ENCODE peak calls at places on chromosomes 4 and X, in six cellular contexts. One of them, this sample, is unnamed.

GRCh38 chr4:123120473-123120872 is 198.1 kb upstream of the NUDT6 start:
- DNase-seq in hepatocyte: no peak
- DNase-seq in heart left ventricle: no peak
- DNase-seq in esophagus muscularis mucosa: no peak
- DNase-seq in endothelial cell: no peak
- DNase-seq in fibroblast of pulmonary artery: peak; percentile 45
- DNase-seq in this sample: no peak

GRCh38 chrX:153537526-153538295 is 20.3 kb downstream of the ATP2B3 start:
- DNase-seq in hepatocyte: no peak
- DNase-seq in endothelial cell: no peak
- DNase-seq in heart left ventricle: no peak
- DNase-seq in esophagus muscularis mucosa: no peak
- DNase-seq in fibroblast of pulmonary artery: no peak
- DNase-seq in this sample: no peak

GRCh38 chr4:176236909-176237308 is 32.1 kb downstream of the ASB5 start:
- DNase-seq in esophagus muscularis mucosa: no peak
- DNase-seq in endothelial cell: no peak
- DNase-seq in hepatocyte: peak; percentile 8
- DNase-seq in fibroblast of pulmonary artery: no peak
- DNase-seq in heart left ventricle: no peak
- DNase-seq in this sample: no peak

GRCh38 chrX:100410083-100410590 is at the start of gene PCDH19:
- DNase-seq in endothelial cell: peak; percentile 58
- DNase-seq in heart left ventricle: peak; percentile 54
- DNase-seq in fibroblast of pulmonary artery: peak; percentile 62
- DNase-seq in esophagus muscularis mucosa: no peak
- DNase-seq in hepatocyte: peak; percentile 81
- DNase-seq in this sample: peak; percentile 15

GRCh38 chr4:39635023-39635422 is 3.6 kb downstream of the SMIM14 start:
- DNase-seq in fibroblast of pulmonary artery: no peak
- DNase-seq in hepatocyte: peak; percentile 30
- DNase-seq in heart left ventricle: no peak
- DNase-seq in esophagus muscularis mucosa: no peak
- DNase-seq in endothelial cell: no peak
- DNase-seq in this sample: no peak

GRCh38 chr4:38565271-38566199 is 98.5 kb upstream of the KLF3 start:
- DNase-seq in fibroblast of pulmonary artery: peak; percentile 60
- DNase-seq in heart left ventricle: peak; percentile 31
- DNase-seq in esophagus muscularis mucosa: no peak
- DNase-seq in endothelial cell: no peak
- DNase-seq in hepatocyte: no peak
- DNase-seq in this sample: no peak

GRCh38 chr4:145501051-145501660 is 19.5 kb downstream of the SMAD1 start:
- DNase-seq in hepatocyte: no peak
- DNase-seq in heart left ventricle: no peak
- DNase-seq in esophagus muscularis mucosa: no peak
- DNase-seq in endothelial cell: no peak
- DNase-seq in fibroblast of pulmonary artery: no peak
- DNase-seq in this sample: peak; percentile 26

GRCh38 chrX:56564921-56565861 is 1.8 kb downstream of the UBQLN2 start:
- DNase-seq in endothelial cell: no peak
- DNase-seq in esophagus muscularis mucosa: no peak
- DNase-seq in fibroblast of pulmonary artery: peak; percentile 3
- DNase-seq in hepatocyte: peak; percentile 4
- DNase-seq in heart left ventricle: no peak
- DNase-seq in this sample: no peak

GRCh38 chr4:167234388-167234881 is at the start of gene SPOCK3:
- DNase-seq in esophagus muscularis mucosa: no peak
- DNase-seq in endothelial cell: peak; percentile 46
- DNase-seq in fibroblast of pulmonary artery: peak; percentile 48
- DNase-seq in heart left ventricle: peak; percentile 48
- DNase-seq in hepatocyte: peak; percentile 70
- DNase-seq in this sample: no peak

GRCh38 chr4:154743683-154744340 is at the start of gene LRAT:
- DNase-seq in endothelial cell: peak; percentile 62
- DNase-seq in esophagus muscularis mucosa: no peak
- DNase-seq in fibroblast of pulmonary artery: no peak
- DNase-seq in heart left ventricle: peak; percentile 28
- DNase-seq in hepatocyte: peak; percentile 85
- DNase-seq in this sample: peak; percentile 35

GRCh38 chr4:168569066-168569908 is 72.4 kb downstream of the PALLD start:
- DNase-seq in endothelial cell: peak; percentile 59
- DNase-seq in fibroblast of pulmonary artery: no peak
- DNase-seq in heart left ventricle: peak; percentile 66
- DNase-seq in hepatocyte: peak; percentile 76
- DNase-seq in esophagus muscularis mucosa: no peak
- DNase-seq in this sample: no peak

GRCh38 chr4:184851200-184851541 is 25.4 kb upstream of the ACSL1 start:
- DNase-seq in endothelial cell: no peak
- DNase-seq in heart left ventricle: no peak
- DNase-seq in fibroblast of pulmonary artery: peak; percentile 67
- DNase-seq in esophagus muscularis mucosa: no peak
- DNase-seq in hepatocyte: no peak
- DNase-seq in this sample: peak; percentile 40

GRCh38 chr4:14196141-14196540 is 568.6 kb upstream of the BOD1L1 start:
- DNase-seq in heart left ventricle: peak; percentile 38
- DNase-seq in endothelial cell: peak; percentile 75
- DNase-seq in esophagus muscularis mucosa: no peak
- DNase-seq in fibroblast of pulmonary artery: peak; percentile 84
- DNase-seq in hepatocyte: peak; percentile 82
- DNase-seq in this sample: no peak

GRCh38 chr4:149194061-149194460 is 621.6 kb downstream of the IQCM start:
- DNase-seq in heart left ventricle: no peak
- DNase-seq in hepatocyte: no peak
- DNase-seq in fibroblast of pulmonary artery: no peak
- DNase-seq in endothelial cell: no peak
- DNase-seq in esophagus muscularis mucosa: no peak
- DNase-seq in this sample: no peak

GRCh38 chr4:141654098-141654497 is 17.7 kb downstream of the IL15 start:
- DNase-seq in heart left ventricle: peak; percentile 44
- DNase-seq in endothelial cell: peak; percentile 70
- DNase-seq in fibroblast of pulmonary artery: peak; percentile 90
- DNase-seq in hepatocyte: peak; percentile 36
- DNase-seq in esophagus muscularis mucosa: no peak
- DNase-seq in this sample: no peak

GRCh38 chrX:20414781-20415445 is 148.2 kb upstream of the RPS6KA3 start:
- DNase-seq in heart left ventricle: no peak
- DNase-seq in endothelial cell: no peak
- DNase-seq in esophagus muscularis mucosa: no peak
- DNase-seq in hepatocyte: no peak
- DNase-seq in fibroblast of pulmonary artery: no peak
- DNase-seq in this sample: no peak

GRCh38 chr4:1760521-1761001 is 32.5 kb upstream of the FGFR3 start:
- DNase-seq in hepatocyte: no peak
- DNase-seq in endothelial cell: no peak
- DNase-seq in fibroblast of pulmonary artery: no peak
- DNase-seq in heart left ventricle: no peak
- DNase-seq in esophagus muscularis mucosa: no peak
- DNase-seq in this sample: no peak

GRCh38 chrX:110108381-110108796 is 105.5 kb downstream of the TMEM164 start:
- DNase-seq in endothelial cell: no peak
- DNase-seq in fibroblast of pulmonary artery: peak; percentile 79
- DNase-seq in hepatocyte: no peak
- DNase-seq in heart left ventricle: no peak
- DNase-seq in esophagus muscularis mucosa: no peak
- DNase-seq in this sample: no peak

GRCh38 chr4:150628073-150628472 is 46.1 kb downstream of the MAB21L2 start:
- DNase-seq in hepatocyte: no peak
- DNase-seq in heart left ventricle: no peak
- DNase-seq in endothelial cell: no peak
- DNase-seq in fibroblast of pulmonary artery: no peak
- DNase-seq in esophagus muscularis mucosa: no peak
- DNase-seq in this sample: no peak

GRCh38 chr4:5772528-5773270 is 61.7 kb downstream of the EVC start:
- DNase-seq in endothelial cell: no peak
- DNase-seq in fibroblast of pulmonary artery: no peak
- DNase-seq in esophagus muscularis mucosa: no peak
- DNase-seq in heart left ventricle: no peak
- DNase-seq in hepatocyte: no peak
- DNase-seq in this sample: no peak

GRCh38 chr4:5773271-5773555 is 62.2 kb downstream of the EVC start:
- DNase-seq in fibroblast of pulmonary artery: peak; percentile 26
- DNase-seq in heart left ventricle: no peak
- DNase-seq in hepatocyte: no peak
- DNase-seq in esophagus muscularis mucosa: no peak
- DNase-seq in endothelial cell: no peak
- DNase-seq in this sample: no peak

GRCh38 chr4:5776510-5776909 is 65.5 kb downstream of the EVC start:
- DNase-seq in fibroblast of pulmonary artery: no peak
- DNase-seq in endothelial cell: no peak
- DNase-seq in esophagus muscularis mucosa: no peak
- DNase-seq in hepatocyte: no peak
- DNase-seq in heart left ventricle: no peak
- DNase-seq in this sample: no peak

GRCh38 chr4:5770051-5770450 is 59.0 kb downstream of the EVC start:
- DNase-seq in esophagus muscularis mucosa: no peak
- DNase-seq in fibroblast of pulmonary artery: no peak
- DNase-seq in heart left ventricle: no peak
- DNase-seq in endothelial cell: no peak
- DNase-seq in hepatocyte: no peak
- DNase-seq in this sample: no peak

DNA sequence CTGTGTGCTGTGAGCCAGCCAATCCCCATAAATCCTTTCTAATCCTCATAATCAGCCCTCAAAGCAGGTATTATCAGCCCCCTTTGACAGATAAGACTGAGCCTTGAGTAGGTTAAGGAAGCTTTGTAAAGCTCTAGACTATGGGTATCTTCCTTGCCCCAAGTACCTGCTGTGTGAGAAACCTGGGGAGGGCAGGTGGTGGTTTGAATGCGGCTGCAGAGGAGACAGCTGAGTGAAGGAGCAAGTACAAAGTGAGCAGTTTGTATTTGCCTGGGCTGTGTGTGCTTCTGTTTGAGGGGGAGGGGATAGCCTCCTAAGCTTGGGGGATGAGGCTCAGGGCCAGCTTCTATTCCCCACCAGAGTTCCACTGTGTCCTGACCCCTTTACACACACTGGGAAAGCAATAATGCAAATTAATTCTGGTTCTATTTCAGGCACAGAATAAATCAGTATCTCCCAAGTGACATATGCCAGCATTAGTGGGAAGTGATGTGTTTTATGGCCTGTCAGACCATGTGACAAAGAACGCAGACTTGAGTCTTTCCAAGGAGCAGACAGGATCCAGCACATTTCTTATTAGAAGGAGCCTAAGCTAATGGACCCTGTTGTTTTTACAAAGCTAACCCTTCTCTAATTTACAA is 63.5 kb downstream of the EVC start:
- DNase-seq in heart left ventricle: no peak
- DNase-seq in esophagus muscularis mucosa: no peak
- DNase-seq in endothelial cell: no peak
- DNase-seq in hepatocyte: no peak
- DNase-seq in fibroblast of pulmonary artery: no peak
- DNase-seq in this sample: no peak
- TF ChIP-seq CTCF in heart left ventricle: no peak
- TF ChIP-seq CTCF in esophagus muscularis mucosa: no peak
- TF ChIP-seq CTCF in endothelial cell: no peak
- TF ChIP-seq CTCF in hepatocyte: no peak
- TF ChIP-seq CTCF in fibroblast of pulmonary artery: no peak
- TF ChIP-seq CTCF in this sample: no peak

GRCh38 chr4:125319311-125319710 is 4.6 kb downstream of the FAT4 start:
- DNase-seq in heart left ventricle: no peak
- DNase-seq in endothelial cell: no peak
- DNase-seq in esophagus muscularis mucosa: no peak
- DNase-seq in hepatocyte: no peak
- DNase-seq in fibroblast of pulmonary artery: peak; percentile 32
- DNase-seq in this sample: no peak

GRCh38 chr4:125316781-125317525 is 2.2 kb downstream of the FAT4 start:
- DNase-seq in heart left ventricle: peak; percentile 53
- DNase-seq in hepatocyte: peak; percentile 40
- DNase-seq in fibroblast of pulmonary artery: peak; percentile 37
- DNase-seq in esophagus muscularis mucosa: no peak
- DNase-seq in endothelial cell: peak; percentile 26
- DNase-seq in this sample: peak; percentile 18

GRCh38 chr4:125315571-125316390 is 1.0 kb downstream of the FAT4 start:
- DNase-seq in heart left ventricle: peak; percentile 66
- DNase-seq in esophagus muscularis mucosa: no peak
- DNase-seq in hepatocyte: peak; percentile 79
- DNase-seq in endothelial cell: peak; percentile 65
- DNase-seq in fibroblast of pulmonary artery: peak; percentile 62
- DNase-seq in this sample: peak; percentile 24

GRCh38 chr4:125316391-125316780 is 1.6 kb downstream of the FAT4 start:
- DNase-seq in endothelial cell: peak; percentile 25
- DNase-seq in heart left ventricle: peak; percentile 47
- DNase-seq in esophagus muscularis mucosa: no peak
- DNase-seq in hepatocyte: peak; percentile 57
- DNase-seq in fibroblast of pulmonary artery: peak; percentile 45
- DNase-seq in this sample: no peak

DNA sequence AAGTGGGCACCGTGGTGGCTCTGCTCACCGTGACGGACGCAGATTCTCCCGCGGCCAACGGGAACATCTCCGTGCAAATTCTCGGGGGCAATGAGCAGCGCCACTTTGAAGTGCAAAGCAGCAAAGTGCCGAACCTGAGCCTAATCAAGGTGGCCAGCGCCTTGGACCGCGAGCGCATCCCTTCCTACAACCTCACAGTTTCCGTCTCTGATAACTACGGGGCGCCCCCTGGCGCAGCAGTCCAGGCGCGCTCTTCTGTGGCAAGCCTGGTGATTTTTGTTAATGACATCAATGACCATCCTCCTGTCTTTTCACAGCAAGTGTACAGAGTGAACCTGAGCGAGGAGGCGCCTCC is 2.7 kb downstream of the FAT4 start:
- DNase-seq in hepatocyte: peak; percentile 71
- DNase-seq in heart left ventricle: peak; percentile 44
- DNase-seq in esophagus muscularis mucosa: no peak
- DNase-seq in fibroblast of pulmonary artery: peak; percentile 46
- DNase-seq in endothelial cell: peak; percentile 47
- DNase-seq in this sample: peak; percentile 10
- TF ChIP-seq CTCF in hepatocyte: peak; percentile 58
- TF ChIP-seq CTCF in heart left ventricle: peak; percentile 31
- TF ChIP-seq CTCF in esophagus muscularis mucosa: peak; percentile 31
- TF ChIP-seq CTCF in fibroblast of pulmonary artery: peak; percentile 51
- TF ChIP-seq CTCF in endothelial cell: no peak
- TF ChIP-seq CTCF in this sample: no peak

GRCh38 chrX:4263005-4263404 is 549.6 kb upstream of the PRKX start:
- DNase-seq in hepatocyte: peak; percentile 48
- DNase-seq in esophagus muscularis mucosa: no peak
- DNase-seq in fibroblast of pulmonary artery: no peak
- DNase-seq in heart left ventricle: no peak
- DNase-seq in endothelial cell: no peak
- DNase-seq in this sample: no peak
- TF ChIP-seq CTCF in hepatocyte: peak; percentile 56
- TF ChIP-seq CTCF in esophagus muscularis mucosa: no peak
- TF ChIP-seq CTCF in fibroblast of pulmonary artery: no peak
- TF ChIP-seq CTCF in heart left ventricle: no peak
- TF ChIP-seq CTCF in endothelial cell: peak; percentile 42
- TF ChIP-seq CTCF in this sample: no peak

GRCh38 chr4:103786014-103786413 is 66.2 kb upstream of the TACR3 start:
- DNase-seq in esophagus muscularis mucosa: no peak
- DNase-seq in fibroblast of pulmonary artery: peak; percentile 62
- DNase-seq in hepatocyte: peak; percentile 70
- DNase-seq in endothelial cell: peak; percentile 23
- DNase-seq in heart left ventricle: no peak
- DNase-seq in this sample: peak; percentile 29
- TF ChIP-seq CTCF in esophagus muscularis mucosa: no peak
- TF ChIP-seq CTCF in fibroblast of pulmonary artery: peak; percentile 52
- TF ChIP-seq CTCF in hepatocyte: peak; percentile 55
- TF ChIP-seq CTCF in endothelial cell: peak; percentile 63
- TF ChIP-seq CTCF in heart left ventricle: peak; percentile 13
- TF ChIP-seq CTCF in this sample: peak; percentile 54